ENCODE peak calls at places on chromosomes 4 and X, in four cellular contexts. One of them, this sample, is unnamed.

GRCh38 chr4:106898621-106899230 is 137.4 kb downstream of the DKK2 start:
- DNase-seq in uterus: no peak
- DNase-seq in naive thymus-derived CD4-positive, alpha-beta T cell: no peak
- DNase-seq in skeletal muscle cell: peak
- DNase-seq in this sample: no peak

GRCh38 chr4:46388860-46389259 is 1.1 kb downstream of the GABRA2 start:
- DNase-seq in uterus: no peak
- DNase-seq in naive thymus-derived CD4-positive, alpha-beta T cell: no peak
- DNase-seq in skeletal muscle cell: no peak
- DNase-seq in this sample: no peak

GRCh38 chr4:38509551-38509950 is 154.4 kb upstream of the KLF3 start:
- DNase-seq in uterus: no peak
- DNase-seq in naive thymus-derived CD4-positive, alpha-beta T cell: peak
- DNase-seq in skeletal muscle cell: no peak
- DNase-seq in this sample: no peak

GRCh38 chr4:66929748-66930147 is 615.6 kb downstream of the CENPC start:
- DNase-seq in uterus: no peak
- DNase-seq in naive thymus-derived CD4-positive, alpha-beta T cell: no peak
- DNase-seq in skeletal muscle cell: no peak
- DNase-seq in this sample: no peak

GRCh38 chr4:81912420-81912819 is 440.7 kb upstream of the RASGEF1B start:
- DNase-seq in uterus: no peak
- DNase-seq in naive thymus-derived CD4-positive, alpha-beta T cell: no peak
- DNase-seq in skeletal muscle cell: no peak
- DNase-seq in this sample: no peak

GRCh38 chr4:41369680-41370079 is 113.0 kb downstream of the UCHL1 start:
- DNase-seq in uterus: no peak
- DNase-seq in naive thymus-derived CD4-positive, alpha-beta T cell: no peak
- DNase-seq in skeletal muscle cell: no peak
- DNase-seq in this sample: no peak

GRCh38 chr4:159791334-159791733 is 688.5 kb downstream of the RAPGEF2 start:
- DNase-seq in uterus: no peak
- DNase-seq in naive thymus-derived CD4-positive, alpha-beta T cell: no peak
- DNase-seq in skeletal muscle cell: no peak
- DNase-seq in this sample: no peak

GRCh38 chr4:157115613-157116340 is 39.8 kb downstream of the GLRB start:
- DNase-seq in uterus: no peak
- DNase-seq in naive thymus-derived CD4-positive, alpha-beta T cell: no peak
- DNase-seq in skeletal muscle cell: peak
- DNase-seq in this sample: no peak

GRCh38 chr4:181761130-181761529 is 482.1 kb upstream of the TENM3 start:
- DNase-seq in uterus: no peak
- DNase-seq in naive thymus-derived CD4-positive, alpha-beta T cell: no peak
- DNase-seq in skeletal muscle cell: peak
- DNase-seq in this sample: no peak

GRCh38 chr4:39565925-39566630 is 38.8 kb upstream of the UGDH start:
- DNase-seq in uterus: no peak
- DNase-seq in naive thymus-derived CD4-positive, alpha-beta T cell: no peak
- DNase-seq in skeletal muscle cell: peak
- DNase-seq in this sample: no peak

GRCh38 chrX:50202539-50202938 is 1.7 kb upstream of the AKAP4 start:
- DNase-seq in uterus: no peak
- DNase-seq in naive thymus-derived CD4-positive, alpha-beta T cell: no peak
- DNase-seq in skeletal muscle cell: no peak
- DNase-seq in this sample: no peak

GRCh38 chr4:38612996-38613395 is 51.0 kb upstream of the KLF3 start:
- DNase-seq in uterus: no peak
- DNase-seq in naive thymus-derived CD4-positive, alpha-beta T cell: no peak
- DNase-seq in skeletal muscle cell: no peak
- DNase-seq in this sample: no peak

GRCh38 chr4:48526403-48526802 is 36.4 kb downstream of the ZAR1 start:
- DNase-seq in uterus: no peak
- DNase-seq in naive thymus-derived CD4-positive, alpha-beta T cell: no peak
- DNase-seq in skeletal muscle cell: no peak
- DNase-seq in this sample: no peak

GRCh38 chr4:16995451-16995850 is 97.0 kb upstream of the LDB2 start:
- DNase-seq in uterus: no peak
- DNase-seq in naive thymus-derived CD4-positive, alpha-beta T cell: no peak
- DNase-seq in skeletal muscle cell: no peak
- DNase-seq in this sample: no peak

GRCh38 chrX:105495376-105495775 is 274.9 kb upstream of the TEX13A start:
- DNase-seq in uterus: no peak
- DNase-seq in naive thymus-derived CD4-positive, alpha-beta T cell: no peak
- DNase-seq in skeletal muscle cell: no peak
- DNase-seq in this sample: no peak

GRCh38 chr4:22514001-22514400 is 1.9 kb downstream of the ADGRA3 start:
- DNase-seq in uterus: no peak
- DNase-seq in naive thymus-derived CD4-positive, alpha-beta T cell: no peak
- DNase-seq in skeletal muscle cell: no peak
- DNase-seq in this sample: no peak

GRCh38 chr4:119744580-119744979 is 116.0 kb upstream of the PDE5A start:
- DNase-seq in uterus: no peak
- DNase-seq in naive thymus-derived CD4-positive, alpha-beta T cell: no peak
- DNase-seq in skeletal muscle cell: no peak
- DNase-seq in this sample: no peak

GRCh38 chr4:108013332-108013731 is 23.6 kb downstream of the HADH start:
- DNase-seq in uterus: no peak
- DNase-seq in naive thymus-derived CD4-positive, alpha-beta T cell: no peak
- DNase-seq in skeletal muscle cell: no peak
- DNase-seq in this sample: no peak

GRCh38 chr4:108013955-108014354 is 24.3 kb downstream of the HADH start:
- DNase-seq in uterus: no peak
- DNase-seq in naive thymus-derived CD4-positive, alpha-beta T cell: no peak
- DNase-seq in skeletal muscle cell: no peak
- DNase-seq in this sample: no peak

GRCh38 chr4:108018884-108019187 is 29.1 kb downstream of the HADH start:
- DNase-seq in uterus: no peak
- DNase-seq in naive thymus-derived CD4-positive, alpha-beta T cell: no peak
- DNase-seq in skeletal muscle cell: no peak
- DNase-seq in this sample: no peak

DNA sequence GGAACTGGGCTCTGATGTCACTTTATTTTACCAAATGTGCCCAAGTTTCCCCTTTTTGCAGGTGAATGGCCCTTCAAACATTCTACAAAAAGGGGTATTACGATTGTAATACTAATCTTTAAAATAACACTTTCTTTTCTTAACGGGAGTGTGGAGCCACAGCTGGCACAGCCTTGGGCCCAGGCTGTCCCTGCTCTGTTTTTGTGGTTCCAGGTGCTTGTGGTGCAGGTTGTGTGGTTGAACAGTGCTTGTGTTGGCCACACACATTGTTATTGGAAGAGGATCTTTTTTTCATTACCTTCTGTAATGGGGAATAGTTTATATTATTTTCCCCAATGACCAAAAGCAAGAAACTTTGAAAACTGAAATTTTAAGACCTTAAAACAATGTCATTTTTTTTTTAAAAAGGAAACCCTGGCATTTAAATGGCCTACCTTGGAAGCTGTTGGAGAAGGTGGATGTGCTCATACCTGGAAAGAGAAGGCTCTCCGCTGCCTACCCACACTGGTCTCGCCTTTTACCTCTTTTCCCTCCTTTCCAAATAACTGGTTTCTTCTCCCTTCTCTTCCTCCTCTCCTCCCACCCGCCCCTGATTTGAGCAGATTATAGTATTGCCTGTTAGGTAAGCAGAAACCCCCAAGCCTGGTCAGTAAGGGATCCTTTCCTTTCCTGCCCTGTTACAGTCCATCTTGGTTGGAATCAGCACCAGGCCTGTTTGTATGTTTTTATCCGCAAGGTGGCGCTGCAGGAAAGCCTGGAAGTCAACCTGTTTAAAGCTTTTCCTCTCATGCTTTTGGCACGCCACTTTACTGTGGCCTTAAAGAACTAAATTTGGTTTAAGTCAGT is 28.6 kb downstream of the HADH start:
- DNase-seq in uterus: peak
- DNase-seq in naive thymus-derived CD4-positive, alpha-beta T cell: peak
- DNase-seq in skeletal muscle cell: peak
- DNase-seq in this sample: peak
- H3K4me3 ChIP-seq in uterus: no peak
- H3K4me3 ChIP-seq in naive thymus-derived CD4-positive, alpha-beta T cell: no peak
- H3K4me3 ChIP-seq in skeletal muscle cell: no peak
- H3K4me3 ChIP-seq in this sample: no peak

GRCh38 chr4:98657531-98658286 is 702 bp downstream of the TSPAN5 start:
- DNase-seq in uterus: peak
- DNase-seq in naive thymus-derived CD4-positive, alpha-beta T cell: no peak
- DNase-seq in skeletal muscle cell: peak
- DNase-seq in this sample: no peak

GRCh38 chr4:98659106-98659592 is 738 bp upstream of the TSPAN5 start:
- DNase-seq in uterus: no peak
- DNase-seq in naive thymus-derived CD4-positive, alpha-beta T cell: no peak
- DNase-seq in skeletal muscle cell: no peak
- DNase-seq in this sample: no peak

GRCh38 chr4:98658287-98659105 is at the start of gene TSPAN5:
- DNase-seq in uterus: peak
- DNase-seq in naive thymus-derived CD4-positive, alpha-beta T cell: peak
- DNase-seq in skeletal muscle cell: peak
- DNase-seq in this sample: peak

GRCh38 chr4:98653890-98654867 is 4.2 kb downstream of the TSPAN5 start:
- DNase-seq in uterus: peak
- DNase-seq in naive thymus-derived CD4-positive, alpha-beta T cell: no peak
- DNase-seq in skeletal muscle cell: peak
- DNase-seq in this sample: no peak

DNA sequence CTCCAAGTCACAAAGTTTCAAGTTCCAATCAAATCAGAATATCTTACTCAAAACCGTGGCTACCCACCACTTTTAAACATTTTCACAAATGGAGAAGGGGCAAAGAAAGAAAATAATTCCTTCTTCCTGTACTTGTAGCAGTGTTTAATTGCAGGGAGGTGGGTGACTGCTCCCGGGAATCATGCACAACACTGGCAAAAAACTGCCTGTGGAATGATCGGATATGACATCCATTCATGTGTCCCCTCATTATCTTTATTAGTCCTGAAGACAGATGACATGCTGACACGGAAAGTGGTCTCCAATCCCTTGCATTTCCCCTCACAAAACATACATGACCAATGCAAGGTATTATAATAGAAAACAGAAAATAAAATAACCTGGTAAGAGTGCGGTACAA is 2.0 kb downstream of the TSPAN5 start:
- DNase-seq in uterus: no peak
- DNase-seq in naive thymus-derived CD4-positive, alpha-beta T cell: no peak
- DNase-seq in skeletal muscle cell: no peak
- DNase-seq in this sample: no peak
- H3K4me3 ChIP-seq in uterus: peak
- H3K4me3 ChIP-seq in naive thymus-derived CD4-positive, alpha-beta T cell: peak
- H3K4me3 ChIP-seq in skeletal muscle cell: peak
- H3K4me3 ChIP-seq in this sample: peak

DNA sequence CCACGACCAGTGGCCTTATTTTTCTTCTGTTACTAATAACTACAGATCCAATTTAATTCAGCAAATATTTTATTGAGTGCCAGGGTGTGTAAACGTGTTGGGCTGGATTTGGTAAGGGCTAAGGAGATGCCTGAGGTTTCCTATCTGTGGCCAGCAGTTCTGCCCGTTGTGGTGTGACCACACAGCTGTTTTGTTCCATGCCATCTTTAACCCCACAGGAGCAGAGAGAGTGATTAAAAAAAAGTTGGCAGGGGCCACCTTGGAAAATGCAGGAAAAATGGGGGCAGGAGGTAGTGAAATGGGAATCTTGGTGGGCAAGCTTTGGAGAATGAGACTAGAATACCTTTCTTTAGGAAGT is 1.1 kb downstream of the PLAC8 start:
- DNase-seq in uterus: no peak
- DNase-seq in naive thymus-derived CD4-positive, alpha-beta T cell: no peak
- DNase-seq in skeletal muscle cell: no peak
- DNase-seq in this sample: no peak
- H3K4me3 ChIP-seq in uterus: no peak
- H3K4me3 ChIP-seq in naive thymus-derived CD4-positive, alpha-beta T cell: peak
- H3K4me3 ChIP-seq in skeletal muscle cell: no peak
- H3K4me3 ChIP-seq in this sample: no peak

GRCh38 chr4:76588268-76588667 is 153.2 kb downstream of the SHROOM3 start:
- DNase-seq in uterus: no peak
- DNase-seq in naive thymus-derived CD4-positive, alpha-beta T cell: no peak
- DNase-seq in skeletal muscle cell: no peak
- DNase-seq in this sample: no peak

GRCh38 chr4:76582817-76583087 is 147.7 kb downstream of the SHROOM3 start:
- DNase-seq in uterus: no peak
- DNase-seq in naive thymus-derived CD4-positive, alpha-beta T cell: no peak
- DNase-seq in skeletal muscle cell: no peak
- DNase-seq in this sample: no peak

GRCh38 chr4:76585897-76586360 is 150.9 kb downstream of the SHROOM3 start:
- DNase-seq in uterus: peak
- DNase-seq in naive thymus-derived CD4-positive, alpha-beta T cell: no peak
- DNase-seq in skeletal muscle cell: no peak
- DNase-seq in this sample: no peak

GRCh38 chr4:76584235-76585152 is 149.5 kb downstream of the SHROOM3 start:
- DNase-seq in uterus: peak
- DNase-seq in naive thymus-derived CD4-positive, alpha-beta T cell: no peak
- DNase-seq in skeletal muscle cell: no peak
- DNase-seq in this sample: no peak

GRCh38 chr4:76585270-76585669 is 150.2 kb downstream of the SHROOM3 start:
- DNase-seq in uterus: no peak
- DNase-seq in naive thymus-derived CD4-positive, alpha-beta T cell: no peak
- DNase-seq in skeletal muscle cell: no peak
- DNase-seq in this sample: no peak
- H3K4me3 ChIP-seq in uterus: no peak
- H3K4me3 ChIP-seq in naive thymus-derived CD4-positive, alpha-beta T cell: no peak
- H3K4me3 ChIP-seq in skeletal muscle cell: no peak
- H3K4me3 ChIP-seq in this sample: no peak

GRCh38 chrX:19760841-19761512 is 126.4 kb downstream of the SH3KBP1 start:
- DNase-seq in uterus: no peak
- DNase-seq in naive thymus-derived CD4-positive, alpha-beta T cell: no peak
- DNase-seq in skeletal muscle cell: no peak
- DNase-seq in this sample: no peak
- H3K4me3 ChIP-seq in uterus: no peak
- H3K4me3 ChIP-seq in naive thymus-derived CD4-positive, alpha-beta T cell: no peak
- H3K4me3 ChIP-seq in skeletal muscle cell: no peak
- H3K4me3 ChIP-seq in this sample: no peak

GRCh38 chrX:155262970-155263754 is 1.1 kb downstream of the RAB39B start:
- DNase-seq in uterus: no peak
- DNase-seq in naive thymus-derived CD4-positive, alpha-beta T cell: peak
- DNase-seq in skeletal muscle cell: no peak
- DNase-seq in this sample: no peak
- H3K4me3 ChIP-seq in uterus: no peak
- H3K4me3 ChIP-seq in naive thymus-derived CD4-positive, alpha-beta T cell: peak
- H3K4me3 ChIP-seq in skeletal muscle cell: no peak
- H3K4me3 ChIP-seq in this sample: peak

DNA sequence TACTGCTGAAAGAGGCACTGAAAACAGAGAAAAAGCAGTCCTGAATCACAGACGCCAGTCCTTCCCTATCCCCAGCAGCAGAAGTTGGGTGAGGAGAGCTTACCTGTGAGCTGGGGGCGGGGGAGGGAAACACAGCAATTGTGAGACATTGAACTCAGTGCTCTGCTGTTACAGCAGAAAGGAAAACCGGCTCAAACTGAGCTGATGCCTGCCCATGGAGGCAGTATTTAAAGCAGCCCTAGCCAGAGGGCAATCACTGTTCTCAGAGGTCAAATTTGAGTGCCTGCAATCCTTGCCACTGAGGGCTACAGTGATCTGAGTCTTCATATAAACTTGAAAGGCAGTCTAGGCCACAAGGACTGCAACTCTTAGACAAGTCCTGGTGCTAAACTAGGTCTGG is 220.7 kb downstream of the GRXCR1 start:
- DNase-seq in uterus: no peak
- DNase-seq in naive thymus-derived CD4-positive, alpha-beta T cell: no peak
- DNase-seq in skeletal muscle cell: no peak
- DNase-seq in this sample: no peak
- H3K4me3 ChIP-seq in uterus: no peak
- H3K4me3 ChIP-seq in naive thymus-derived CD4-positive, alpha-beta T cell: no peak
- H3K4me3 ChIP-seq in skeletal muscle cell: no peak
- H3K4me3 ChIP-seq in this sample: no peak

This sample was measured in tibial nerve.